ENCODE peak calls at places on chromosomes 4 and X, in six cellular contexts. One of them, this sample, is unnamed.

GRCh38 chrX:74419861-74420193 is 1.5 kb upstream of the SLC16A2 start:
- DNase-seq in AG04449: no peak
- DNase-seq in right atrium auricular region: no peak
- DNase-seq in HT1080: no peak
- DNase-seq in non-pigmented ciliary epithelial cell: no peak
- DNase-seq in RPMI7951: no peak
- DNase-seq in this sample: no peak

GRCh38 chrX:110394653-110395052 is 36.0 kb downstream of the RTL9 start:
- DNase-seq in HT1080: peak; percentile 92
- DNase-seq in RPMI7951: peak; percentile 96
- DNase-seq in AG04449: no peak
- DNase-seq in non-pigmented ciliary epithelial cell: no peak
- DNase-seq in right atrium auricular region: no peak
- DNase-seq in this sample: peak; percentile 68

GRCh38 chr4:155889036-155889793 is 14.3 kb upstream of the TDO2 start:
- DNase-seq in AG04449: peak; percentile 16
- DNase-seq in RPMI7951: peak; percentile 96
- DNase-seq in HT1080: peak; percentile 82
- DNase-seq in non-pigmented ciliary epithelial cell: peak; percentile 71
- DNase-seq in right atrium auricular region: no peak
- DNase-seq in this sample: peak; percentile 94

GRCh38 chrX:148774276-148774675 is 273.9 kb downstream of the AFF2 start:
- DNase-seq in HT1080: peak; percentile 34
- DNase-seq in non-pigmented ciliary epithelial cell: no peak
- DNase-seq in RPMI7951: no peak
- DNase-seq in right atrium auricular region: no peak
- DNase-seq in AG04449: no peak
- DNase-seq in this sample: no peak

GRCh38 chr4:118968006-118968405 is 79.4 kb downstream of the SYNPO2 start:
- DNase-seq in HT1080: peak; percentile 85
- DNase-seq in AG04449: peak; percentile 78
- DNase-seq in non-pigmented ciliary epithelial cell: peak; percentile 86
- DNase-seq in RPMI7951: peak; percentile 94
- DNase-seq in right atrium auricular region: peak; percentile 82
- DNase-seq in this sample: peak; percentile 96

GRCh38 chrX:1419545-1420355 is 27.8 kb upstream of the SLC25A6 start:
- DNase-seq in right atrium auricular region: no peak
- DNase-seq in HT1080: no peak
- DNase-seq in RPMI7951: no peak
- DNase-seq in non-pigmented ciliary epithelial cell: no peak
- DNase-seq in AG04449: no peak
- DNase-seq in this sample: no peak

GRCh38 chr4:78534286-78534955 is 17.1 kb upstream of the ANXA3 start:
- DNase-seq in AG04449: no peak
- DNase-seq in non-pigmented ciliary epithelial cell: no peak
- DNase-seq in HT1080: peak; percentile 87
- DNase-seq in right atrium auricular region: no peak
- DNase-seq in RPMI7951: peak; percentile 48
- DNase-seq in this sample: no peak

GRCh38 chr4:182221987-182222386 is 21.2 kb upstream of the TENM3 start:
- DNase-seq in RPMI7951: no peak
- DNase-seq in HT1080: no peak
- DNase-seq in AG04449: no peak
- DNase-seq in right atrium auricular region: no peak
- DNase-seq in non-pigmented ciliary epithelial cell: no peak
- DNase-seq in this sample: no peak

GRCh38 chr4:5790546-5790857 is 79.5 kb downstream of the EVC start:
- DNase-seq in right atrium auricular region: no peak
- DNase-seq in non-pigmented ciliary epithelial cell: no peak
- DNase-seq in AG04449: no peak
- DNase-seq in HT1080: no peak
- DNase-seq in RPMI7951: no peak
- DNase-seq in this sample: no peak

GRCh38 chr4:85028910-85029309 is 62.4 kb upstream of the WDFY3 start:
- DNase-seq in non-pigmented ciliary epithelial cell: peak; percentile 6
- DNase-seq in HT1080: peak; percentile 52
- DNase-seq in right atrium auricular region: no peak
- DNase-seq in AG04449: no peak
- DNase-seq in RPMI7951: peak; percentile 83
- DNase-seq in this sample: peak; percentile 53

GRCh38 chrX:148938348-148938747 is 437.9 kb downstream of the AFF2 start:
- DNase-seq in non-pigmented ciliary epithelial cell: no peak
- DNase-seq in right atrium auricular region: no peak
- DNase-seq in AG04449: no peak
- DNase-seq in RPMI7951: no peak
- DNase-seq in HT1080: no peak
- DNase-seq in this sample: no peak

GRCh38 chr4:2482693-2483092 is 13.8 kb downstream of the RNF4 start:
- DNase-seq in non-pigmented ciliary epithelial cell: no peak
- DNase-seq in right atrium auricular region: no peak
- DNase-seq in AG04449: no peak
- DNase-seq in RPMI7951: no peak
- DNase-seq in HT1080: no peak
- DNase-seq in this sample: peak; percentile 86

GRCh38 chr4:16225139-16225538 is 1.1 kb downstream of the TAPT1 start:
- DNase-seq in AG04449: no peak
- DNase-seq in non-pigmented ciliary epithelial cell: no peak
- DNase-seq in HT1080: peak; percentile 3
- DNase-seq in right atrium auricular region: no peak
- DNase-seq in RPMI7951: peak; percentile 24
- DNase-seq in this sample: peak; percentile 52

GRCh38 chrX:108735680-108736508 is 469 bp downstream of the IRS4 start:
- DNase-seq in non-pigmented ciliary epithelial cell: no peak
- DNase-seq in right atrium auricular region: no peak
- DNase-seq in RPMI7951: no peak
- DNase-seq in AG04449: no peak
- DNase-seq in HT1080: no peak
- DNase-seq in this sample: peak; percentile 9

GRCh38 chr4:15500721-15501120 is 31.0 kb downstream of the CC2D2A start:
- DNase-seq in HT1080: no peak
- DNase-seq in RPMI7951: no peak
- DNase-seq in non-pigmented ciliary epithelial cell: no peak
- DNase-seq in right atrium auricular region: no peak
- DNase-seq in AG04449: no peak
- DNase-seq in this sample: no peak

GRCh38 chr4:175238827-175239517 is 320.8 kb downstream of the ADAM29 start:
- DNase-seq in AG04449: no peak
- DNase-seq in RPMI7951: no peak
- DNase-seq in right atrium auricular region: no peak
- DNase-seq in non-pigmented ciliary epithelial cell: no peak
- DNase-seq in HT1080: no peak
- DNase-seq in this sample: peak; percentile 11

GRCh38 chrX:150512426-150512825 is 56.0 kb upstream of the MTM1 start:
- DNase-seq in HT1080: no peak
- DNase-seq in RPMI7951: no peak
- DNase-seq in right atrium auricular region: no peak
- DNase-seq in non-pigmented ciliary epithelial cell: no peak
- DNase-seq in AG04449: no peak
- DNase-seq in this sample: no peak

GRCh38 chrX:132017431-132018185 is 5.5 kb upstream of the STK26 start:
- DNase-seq in AG04449: no peak
- DNase-seq in HT1080: no peak
- DNase-seq in right atrium auricular region: no peak
- DNase-seq in RPMI7951: no peak
- DNase-seq in non-pigmented ciliary epithelial cell: no peak
- DNase-seq in this sample: no peak

GRCh38 chrX:101659601-101660063 is at the start of gene ARMCX2:
- DNase-seq in right atrium auricular region: no peak
- DNase-seq in AG04449: no peak
- DNase-seq in non-pigmented ciliary epithelial cell: no peak
- DNase-seq in RPMI7951: peak; percentile 51
- DNase-seq in HT1080: peak; percentile 44
- DNase-seq in this sample: peak; percentile 67